ENCODE peak calls at places on chromosomes 16 and 17, in four cellular contexts. L is sigmoid colon, G is IMR-90, D is astrocyte. A is an unnamed sample. For H3K4me1, the result is how much of the 10 kb centered on the place peaks cover.

GRCh38 chr16:17544785-17545184 is 74.0 kb upstream of the XYLT1 start:
- DNase-seq in L (no peak), G (no peak), D (no peak), A (no peak)

GRCh38 chr16:86732621-86733297 is 154.4 kb downstream of the FOXL1 start:
- DNase-seq in L (peak), G (peak), D (peak), A (no peak)

GRCh38 chr16:241866-242265 is 7.2 kb downstream of the FAM234A start:
- DNase-seq in L (no peak), G (no peak), D (no peak), A (no peak)

GRCh38 chr17:73455050-73455687 is 143.4 kb upstream of the CDC42EP4 start:
- DNase-seq in L (no peak), G (no peak), D (no peak), A (no peak)

GRCh38 chr17:30782206-30782605 is 42.3 kb downstream of the CRLF3 start:
- DNase-seq in L (no peak), G (peak), D (no peak), A (no peak)

GRCh38 chr16:67805718-67806427 is 487 bp downstream of the RANBP10 start:
- DNase-seq in L (no peak), G (no peak), D (no peak), A (no peak)

GRCh38 chr17:16085066-16085699 is 85.6 kb downstream of the TTC19 start:
- DNase-seq in L (no peak), G (peak), D (peak), A (no peak)

GRCh38 chr16:28189237-28189636 is 22.5 kb downstream of the XPO6 start:
- DNase-seq in L (no peak), G (peak), D (no peak), A (no peak)

GRCh38 chr16:2464333-2464732 is 4.4 kb downstream of the TEDC2 start:
- DNase-seq in L (no peak), G (no peak), D (no peak), A (no peak)

GRCh38 chr16:53261276-53261675 is 173.0 kb upstream of the RBL2 start:
- DNase-seq in L (no peak), G (no peak), D (no peak), A (no peak)

GRCh38 chr16:48383877-48384304 is 1.3 kb downstream of the SIAH1 start:
- DNase-seq in L (no peak), G (no peak), D (peak), A (no peak)

GRCh38 chr16:24273511-24273910 is 17.4 kb downstream of the CACNG3 start:
- DNase-seq in L (no peak), G (peak), D (peak), A (no peak)

GRCh38 chr17:7017827-7018200 is 5.0 kb upstream of the BCL6B start:
- DNase-seq in L (no peak), G (no peak), D (no peak), A (no peak)

GRCh38 chr17:37465058-37465616 is 24.6 kb upstream of the DUSP14 start:
- DNase-seq in L (no peak), G (peak), D (peak), A (no peak)

GRCh38 chr16:80231118-80231515 is 309.7 kb upstream of the DYNLRB2 start:
- DNase-seq in L (no peak), G (peak), D (peak), A (no peak)

GRCh38 chr17:77146882-77147281 is 6.1 kb downstream of the SEC14L1 start:
- DNase-seq in L (no peak), G (no peak), D (no peak), A (no peak)

GRCh38 chr16:58125781-58126335 is 3.3 kb downstream of the CFAP20 start:
- DNase-seq in L (no peak), G (no peak), D (no peak), A (no peak)

GRCh38 chr16:12062343-12063003 is 85.9 kb downstream of the SNX29 start:
- DNase-seq in L (peak), G (peak), D (peak), A (no peak)

GRCh38 chr17:69704935-69705334 is 290.4 kb downstream of the MAP2K6 start:
- DNase-seq in L (no peak), G (no peak), D (no peak), A (no peak)

GRCh38 chr17:2403044-2403443 is 2.2 kb upstream of the MNT start:
- DNase-seq in L (no peak), G (no peak), D (no peak), A (no peak)

GRCh38 chr17:67171560-67171959 is 73.4 kb downstream of the HELZ start:
- DNase-seq in L (no peak), G (no peak), D (no peak), A (no peak)

GRCh38 chr17:50055426-50056216 is at the start of gene ITGA3:
- DNase-seq in L (peak), G (peak), D (peak), A (peak)

GRCh38 chr16:77409311-77409710 is 25.5 kb downstream of the ADAMTS18 start:
- DNase-seq in L (no peak), G (no peak), D (no peak), A (no peak)

GRCh38 chr16:85042606-85043005 is 15.0 kb downstream of the KIAA0513 start:
- DNase-seq in L (no peak), G (no peak), D (no peak), A (no peak)

GRCh38 chr16:64626771-64627170 is 495.1 kb downstream of the CDH11 start:
- DNase-seq in L (no peak), G (peak), D (peak), A (no peak)

GRCh38 chr17:8226536-8227237 is 16.3 kb upstream of the AURKB start:
- DNase-seq in L (peak), G (peak), D (peak), A (no peak)

GRCh38 chr16:70770968-70771552 is 29.9 kb downstream of the VAC14 start:
- DNase-seq in L (no peak), G (peak), D (no peak), A (no peak)

GRCh38 chr17:28726396-28726911 is 421 bp upstream of the TLCD1 start:
- DNase-seq in L (peak), G (peak), D (peak), A (no peak)

GRCh38 chr17:28725166-28725659 is 820 bp downstream of the TLCD1 start:
- DNase-seq in L (peak), G (peak), D (peak), A (no peak)

GRCh38 chr17:28725660-28726395 is at the start of gene TLCD1:
- DNase-seq in L (peak), G (peak), D (peak), A (peak)

GRCh38 chr17:28723159-28723835 is 2.7 kb downstream of the TLCD1 start:
- DNase-seq in L (no peak), G (no peak), D (no peak), A (no peak)

DNA sequence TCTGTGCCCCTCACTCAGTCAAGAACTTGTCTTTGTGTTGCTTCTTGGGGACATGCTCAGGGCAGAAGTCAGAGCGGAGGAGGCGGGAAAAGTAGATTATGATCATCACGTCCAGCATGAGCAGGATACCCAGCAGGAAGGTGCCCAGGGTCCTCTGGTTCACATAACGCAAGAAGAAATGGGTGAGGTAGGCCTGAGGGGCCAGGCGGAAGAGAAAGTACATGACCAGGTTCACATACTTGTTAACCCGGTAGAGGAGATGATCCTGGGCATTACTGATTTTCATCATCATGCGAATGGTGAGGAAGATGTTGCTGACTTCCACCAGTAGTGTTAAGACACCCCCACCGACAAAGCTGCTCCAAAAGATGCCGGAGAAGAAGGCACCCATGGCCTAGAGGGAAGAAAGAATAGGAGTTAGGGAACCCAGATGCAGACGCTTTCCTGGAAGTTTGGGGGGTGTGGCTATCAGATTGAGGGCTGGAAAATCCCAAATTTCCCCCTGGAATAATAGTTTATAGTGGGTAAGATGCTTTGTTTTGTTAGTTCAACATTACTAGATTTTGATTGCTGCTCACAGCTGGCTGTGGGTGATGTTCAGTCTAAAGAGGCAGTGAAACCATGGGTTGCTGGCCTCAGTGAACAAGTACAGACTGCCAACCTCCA is 1.4 kb downstream of the TLCD1 start:
- DNase-seq in L (no peak), G (no peak), D (no peak), A (no peak)
- H3K4me1 ChIP-seq in L (under half), G (under half), D (under half), A (under half)

GRCh38 chr17:46126840-46127239 is 66.4 kb downstream of the KANSL1 start:
- DNase-seq in L (no peak), G (no peak), D (no peak), A (no peak)

GRCh38 chr17:46125831-46126230 is 67.4 kb downstream of the KANSL1 start:
- DNase-seq in L (no peak), G (peak), D (peak), A (no peak)

GRCh38 chr17:46128453-46128852 is 64.8 kb downstream of the KANSL1 start:
- DNase-seq in L (no peak), G (no peak), D (no peak), A (no peak)

GRCh38 chr17:46129302-46129701 is 63.9 kb downstream of the KANSL1 start:
- DNase-seq in L (no peak), G (no peak), D (no peak), A (no peak)

GRCh38 chr17:46127524-46127923 is 65.7 kb downstream of the KANSL1 start:
- DNase-seq in L (no peak), G (no peak), D (no peak), A (no peak)
- H3K4me1 ChIP-seq in L (under half), G (under half), D (under half), A (under half)

GRCh38 chr17:75349589-75349988 is 55.9 kb downstream of the GRB2 start:
- DNase-seq in L (no peak), G (no peak), D (no peak), A (no peak)
- H3K4me1 ChIP-seq in L (under half), G (under half), D (under half), A (under half)

GRCh38 chr16:57025941-57026777 is 36.8 kb downstream of the NLRC5 start:
- DNase-seq in L (peak), G (no peak), D (no peak), A (peak)

GRCh38 chr16:57027067-57027466 is 37.7 kb downstream of the NLRC5 start:
- DNase-seq in L (no peak), G (no peak), D (no peak), A (no peak)

GRCh38 chr16:57026778-57027062 is 37.4 kb downstream of the NLRC5 start:
- DNase-seq in L (no peak), G (no peak), D (no peak), A (no peak)

GRCh38 chr16:57023541-57024249 is 34.3 kb downstream of the NLRC5 start:
- DNase-seq in L (peak), G (no peak), D (no peak), A (no peak)

DNA sequence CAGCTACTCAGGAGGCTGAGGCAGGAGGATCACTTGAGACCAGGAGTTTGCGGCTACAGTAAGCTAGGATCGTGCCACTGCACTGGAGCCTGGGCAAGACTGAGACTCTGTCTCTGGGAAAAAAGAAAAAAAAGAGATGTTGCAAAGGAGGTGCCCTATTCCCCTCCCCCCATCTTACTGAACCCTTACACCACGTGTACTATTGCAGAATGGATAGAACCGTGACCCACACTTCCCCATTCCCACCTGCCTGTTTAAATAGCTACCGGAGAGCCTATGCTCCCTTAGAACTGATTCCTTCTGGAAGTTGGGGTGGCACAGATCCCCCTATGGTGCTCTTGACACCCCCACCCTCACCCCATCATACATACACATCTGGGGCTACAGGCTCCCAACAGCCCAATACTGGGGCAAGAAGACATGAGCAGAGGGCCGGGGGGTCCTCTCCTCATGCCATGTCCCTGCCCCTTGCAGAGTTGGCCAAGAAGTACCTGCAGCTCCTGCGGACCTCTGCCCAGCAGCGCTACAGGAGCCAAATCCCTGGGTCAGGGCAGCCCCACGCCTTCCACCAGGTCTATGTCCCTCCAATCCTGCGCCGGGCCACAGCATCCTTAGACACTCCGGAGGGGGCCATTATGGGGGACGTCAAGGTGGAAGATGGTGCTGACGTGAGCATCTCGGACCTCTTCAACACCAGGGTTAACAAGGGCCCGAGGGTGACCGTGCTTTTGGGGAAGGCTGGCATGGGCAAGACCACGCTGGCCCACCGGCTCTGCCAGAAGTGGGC is 35.7 kb downstream of the NLRC5 start:
- DNase-seq in L (peak), G (no peak), D (no peak), A (no peak)
- H3K4me1 ChIP-seq in L (under half), G (under half), D (under half), A (under half)

GRCh38 chr17:78875331-78875730 is 27.7 kb downstream of the CEP295NL start:
- DNase-seq in L (no peak), G (no peak), D (no peak), A (no peak)

GRCh38 chr17:78879679-78880186 is 23.3 kb downstream of the CEP295NL start:
- DNase-seq in L (peak), G (peak), D (peak), A (no peak)

GRCh38 chr17:78878871-78879270 is 24.1 kb downstream of the CEP295NL start:
- DNase-seq in L (no peak), G (no peak), D (no peak), A (no peak)

GRCh38 chr17:78875738-78876597 is 27.0 kb downstream of the CEP295NL start:
- DNase-seq in L (no peak), G (peak), D (peak), A (no peak)

DNA sequence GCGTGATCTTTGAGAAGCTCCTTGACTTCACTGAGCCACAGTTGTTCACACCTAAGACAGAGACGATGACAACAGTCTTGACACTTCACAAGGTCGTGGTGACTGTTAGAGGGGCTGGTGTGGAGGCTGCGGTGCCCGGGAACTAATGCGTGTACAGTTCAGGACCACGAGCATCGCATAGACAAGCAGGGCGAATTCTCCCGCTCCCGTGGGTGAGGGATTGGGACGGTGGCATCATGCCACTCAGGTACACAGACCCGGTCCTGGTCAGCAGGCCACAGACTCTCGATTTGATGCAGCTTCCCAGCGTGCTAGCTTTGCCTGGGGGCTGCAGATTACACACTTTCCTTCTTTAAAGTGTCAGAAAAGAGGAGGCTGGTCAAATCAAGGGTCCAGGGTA is 24.7 kb downstream of the CEP295NL start:
- DNase-seq in L (no peak), G (no peak), D (no peak), A (no peak)
- H3K4me1 ChIP-seq in L (under half), G (half or more), D (under half), A (under half)

GRCh38 chr17:17813725-17814095 is 23.1 kb downstream of the SREBF1 start:
- DNase-seq in L (no peak), G (no peak), D (no peak), A (no peak)

GRCh38 chr17:17810374-17811248 is 26.2 kb downstream of the SREBF1 start:
- DNase-seq in L (no peak), G (no peak), D (no peak), A (no peak)

GRCh38 chr17:17811381-17812210 is 25.2 kb downstream of the SREBF1 start:
- DNase-seq in L (no peak), G (no peak), D (no peak), A (no peak)

GRCh38 chr17:17813055-17813724 is 23.6 kb downstream of the SREBF1 start:
- DNase-seq in L (no peak), G (no peak), D (no peak), A (no peak)

DNA sequence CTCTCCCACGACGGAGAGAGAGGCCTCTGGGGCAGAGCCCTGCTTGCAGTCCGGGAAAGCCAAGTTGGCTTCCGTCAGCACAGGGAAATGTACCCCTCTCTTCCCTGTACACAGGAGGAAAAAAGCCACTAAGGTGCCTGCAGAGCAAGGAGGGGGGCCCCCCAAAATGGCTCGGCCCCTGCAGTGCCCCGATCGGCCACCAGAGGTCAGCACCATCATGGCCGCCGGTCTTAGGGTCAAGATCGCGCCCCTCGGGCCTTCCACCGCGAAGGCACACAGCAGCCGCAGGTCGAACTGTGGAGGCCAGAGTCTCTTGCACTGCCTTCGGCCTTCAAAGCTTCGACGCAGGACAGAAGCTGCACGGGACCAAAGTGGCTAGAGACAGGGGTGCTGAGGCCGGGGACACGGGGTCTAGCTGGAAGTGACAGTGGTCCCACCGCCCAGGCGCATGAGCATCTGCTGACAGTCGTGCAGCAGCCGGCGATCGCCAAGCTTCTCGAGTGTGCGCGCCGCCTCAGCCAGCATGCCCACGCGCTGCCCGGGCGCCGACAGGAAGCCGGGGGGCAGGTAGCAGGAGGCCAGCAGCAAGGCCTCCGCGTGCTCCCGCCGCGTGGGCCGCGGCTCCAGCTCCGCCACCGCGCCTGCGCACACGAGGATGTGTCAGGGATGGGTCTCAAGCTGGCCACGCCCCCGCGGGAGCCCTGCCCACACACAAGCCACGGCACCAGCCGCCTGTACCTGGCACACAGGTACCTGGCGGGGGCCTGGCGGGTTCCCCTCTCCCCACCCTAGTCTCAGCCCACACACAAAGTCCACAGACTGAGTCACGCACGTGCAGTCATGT is 24.4 kb downstream of the SREBF1 start:
- DNase-seq in L (peak), G (peak), D (no peak), A (peak)
- H3K4me1 ChIP-seq in L (under half), G (under half), D (under half), A (under half)

A was measured in RWPE2.